ENCODE peak calls at places on chromosomes 4 and X, in six cellular contexts. One of them, this sample, is unnamed.

GRCh38 chrX:22097295-22097694 is 65.2 kb downstream of the PHEX start:
- DNase-seq in GM12892: no peak
- DNase-seq in H1: no peak
- DNase-seq in HepG2: no peak
- DNase-seq in K562: no peak
- DNase-seq in GM12878: no peak
- DNase-seq in this sample: no peak

GRCh38 chrX:96551320-96551872 is 133.2 kb upstream of the DIAPH2 start:
- DNase-seq in K562: no peak
- DNase-seq in H1: no peak
- DNase-seq in GM12892: no peak
- DNase-seq in HepG2: no peak
- DNase-seq in GM12878: no peak
- DNase-seq in this sample: no peak

GRCh38 chr4:182880387-182881356 is 36.5 kb downstream of the DCTD start:
- DNase-seq in K562: no peak
- DNase-seq in GM12878: no peak
- DNase-seq in GM12892: no peak
- DNase-seq in H1: no peak
- DNase-seq in HepG2: peak
- DNase-seq in this sample: no peak

GRCh38 chr4:55253911-55254593 is 92.0 kb upstream of the SRD5A3 start:
- DNase-seq in GM12878: no peak
- DNase-seq in K562: no peak
- DNase-seq in HepG2: no peak
- DNase-seq in GM12892: no peak
- DNase-seq in H1: no peak
- DNase-seq in this sample: no peak

GRCh38 chr4:149645790-149646189 is 169.9 kb downstream of the IQCM start:
- DNase-seq in H1: peak
- DNase-seq in GM12878: no peak
- DNase-seq in K562: no peak
- DNase-seq in HepG2: no peak
- DNase-seq in GM12892: no peak
- DNase-seq in this sample: no peak

GRCh38 chr4:68416591-68416990 is 30.7 kb upstream of the TMPRSS11E start:
- DNase-seq in H1: no peak
- DNase-seq in GM12892: no peak
- DNase-seq in HepG2: no peak
- DNase-seq in GM12878: no peak
- DNase-seq in K562: no peak
- DNase-seq in this sample: no peak

GRCh38 chr4:1047106-1047975 is 35.9 kb downstream of the FGFRL1 start:
- DNase-seq in H1: peak
- DNase-seq in K562: no peak
- DNase-seq in HepG2: no peak
- DNase-seq in GM12892: peak
- DNase-seq in GM12878: no peak
- DNase-seq in this sample: peak

GRCh38 chrX:7077241-7077909 is 70.1 kb upstream of the STS start:
- DNase-seq in GM12878: no peak
- DNase-seq in GM12892: no peak
- DNase-seq in HepG2: no peak
- DNase-seq in H1: no peak
- DNase-seq in K562: no peak
- DNase-seq in this sample: no peak

GRCh38 chr4:99855677-99856076 is 38.5 kb downstream of the LAMTOR3 start:
- DNase-seq in GM12892: no peak
- DNase-seq in GM12878: peak
- DNase-seq in H1: no peak
- DNase-seq in HepG2: no peak
- DNase-seq in K562: no peak
- DNase-seq in this sample: no peak

DNA sequence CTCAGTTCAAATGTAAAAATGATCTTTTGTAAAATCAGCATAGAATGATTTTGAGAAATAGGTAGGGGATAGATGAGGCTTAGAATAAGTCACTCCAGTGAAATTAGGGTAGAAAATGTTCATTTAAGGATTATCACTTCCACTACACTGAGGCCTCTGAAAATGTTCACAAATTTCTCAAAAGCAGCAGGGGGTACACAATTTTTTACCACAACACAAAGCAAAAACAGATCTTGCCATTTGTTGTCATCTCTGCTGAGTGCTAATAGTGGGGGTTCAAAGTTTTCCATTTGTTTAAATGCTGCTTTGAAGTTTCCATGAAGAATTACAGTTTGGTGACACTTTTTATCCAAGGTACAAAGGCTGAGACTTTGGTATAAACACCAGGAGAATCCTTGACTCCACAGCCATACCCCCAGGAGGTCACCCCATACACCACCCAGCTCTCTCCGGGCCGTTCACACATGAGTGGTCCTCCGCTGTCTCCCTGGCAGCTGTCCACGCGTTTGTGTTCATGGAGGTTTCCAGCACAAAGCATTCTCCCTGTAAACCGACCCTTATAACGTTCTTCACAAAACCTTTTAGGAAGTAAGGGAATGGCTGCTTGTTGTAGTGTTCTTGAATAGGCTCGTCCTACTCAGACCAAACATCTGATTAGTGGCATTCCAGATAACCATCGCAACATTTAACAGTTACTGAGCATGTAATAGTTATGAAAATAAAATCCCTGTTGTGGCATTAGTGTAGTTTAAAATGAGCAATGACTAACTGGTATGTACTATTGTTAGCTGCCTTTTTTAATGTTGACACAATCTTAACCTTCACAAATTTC is 71.0 kb downstream of the PRSS12 start:
- DNase-seq in GM12878: no peak
- DNase-seq in H1: no peak
- DNase-seq in K562: no peak
- DNase-seq in GM12892: no peak
- DNase-seq in HepG2: peak
- DNase-seq in this sample: no peak
- TF ChIP-seq POLR2A in GM12878: no peak
- TF ChIP-seq POLR2A in H1: no peak
- TF ChIP-seq POLR2A in K562: peak
- TF ChIP-seq POLR2A in GM12892: peak
- TF ChIP-seq POLR2A in HepG2: peak
- TF ChIP-seq POLR2A in this sample: peak

GRCh38 chrX:102934624-102935023 is 2.4 kb upstream of the RAB40AL start:
- DNase-seq in H1: peak
- DNase-seq in K562: peak
- DNase-seq in GM12892: no peak
- DNase-seq in GM12878: no peak
- DNase-seq in HepG2: peak
- DNase-seq in this sample: peak
- TF ChIP-seq TAF1 in H1: no peak
- TF ChIP-seq TAF1 in K562: no peak
- TF ChIP-seq TAF1 in GM12892: no peak
- TF ChIP-seq TAF1 in GM12878: no peak
- TF ChIP-seq TAF1 in HepG2: no peak
- TF ChIP-seq TAF1 in this sample: no peak

GRCh38 chr4:140152015-140152703 is 1.8 kb downstream of the MAML3 start:
- DNase-seq in H1: peak
- DNase-seq in GM12892: peak
- DNase-seq in GM12878: no peak
- DNase-seq in K562: peak
- DNase-seq in HepG2: no peak
- DNase-seq in this sample: peak

GRCh38 chr4:140152760-140153418 is 1.1 kb downstream of the MAML3 start:
- DNase-seq in HepG2: no peak
- DNase-seq in GM12892: peak
- DNase-seq in K562: no peak
- DNase-seq in H1: peak
- DNase-seq in GM12878: no peak
- DNase-seq in this sample: peak

GRCh38 chr4:140154572-140154891 is 548 bp upstream of the MAML3 start:
- DNase-seq in K562: no peak
- DNase-seq in GM12878: no peak
- DNase-seq in HepG2: no peak
- DNase-seq in H1: no peak
- DNase-seq in GM12892: no peak
- DNase-seq in this sample: no peak

GRCh38 chr4:140153419-140153743 is 603 bp downstream of the MAML3 start:
- DNase-seq in HepG2: no peak
- DNase-seq in GM12892: no peak
- DNase-seq in GM12878: no peak
- DNase-seq in H1: no peak
- DNase-seq in K562: no peak
- DNase-seq in this sample: no peak

GRCh38 chr4:140153744-140154571 is at the start of gene MAML3:
- DNase-seq in GM12878: no peak
- DNase-seq in H1: peak
- DNase-seq in K562: peak
- DNase-seq in GM12892: peak
- DNase-seq in HepG2: peak
- DNase-seq in this sample: peak
- TF ChIP-seq POLR2A in GM12878: no peak
- TF ChIP-seq POLR2A in H1: no peak
- TF ChIP-seq POLR2A in K562: peak
- TF ChIP-seq POLR2A in GM12892: no peak
- TF ChIP-seq POLR2A in HepG2: no peak
- TF ChIP-seq POLR2A in this sample: no peak

GRCh38 chrX:39613997-39614679 is 483.6 kb downstream of the BCOR start:
- DNase-seq in H1: peak
- DNase-seq in GM12892: peak
- DNase-seq in GM12878: peak
- DNase-seq in K562: no peak
- DNase-seq in HepG2: no peak
- DNase-seq in this sample: no peak
- TF ChIP-seq TAF1 in H1: no peak
- TF ChIP-seq TAF1 in GM12892: no peak
- TF ChIP-seq TAF1 in GM12878: no peak
- TF ChIP-seq TAF1 in K562: no peak
- TF ChIP-seq TAF1 in HepG2: no peak
- TF ChIP-seq TAF1 in this sample: no peak

This sample was measured in GM12891.